ENCODE peak calls at places on chromosome 10, in seven cellular contexts. D, F, L, U, C, Q and P are unnamed samples.

GRCh38 chr10:17682236-17682946 is 38.4 kb downstream of the STAM start:
- DNase-seq in L (no peak), F (no peak), C (peak), D (no peak), Q (no peak), U (no peak), P (no peak)

GRCh38 chr10:82150123-82150900 is 275.3 kb downstream of the NRG3 start:
- DNase-seq in Q (no peak), D (peak), U (no peak), L (peak), F (peak), C (peak), P (no peak)

GRCh38 chr10:72315611-72316385 is 38.9 kb downstream of the DNAJB12 start:
- DNase-seq in C (peak), L (peak), D (peak), Q (peak), F (peak), U (no peak), P (peak)

GRCh38 chr10:61761825-61762217 is 99.1 kb downstream of the CABCOCO1 start:
- DNase-seq in F (no peak), U (no peak), Q (no peak), L (no peak), C (no peak), D (no peak), P (no peak)

GRCh38 chr10:99621454-99622246 is 1.4 kb upstream of the SLC25A28 start:
- DNase-seq in U (no peak), C (no peak), D (no peak), Q (peak), F (no peak), L (no peak), P (peak)

GRCh38 chr10:60375293-60376004 is 14.2 kb downstream of the ANK3 start:
- DNase-seq in D (no peak), F (no peak), Q (no peak), U (no peak), C (no peak), L (no peak), P (no peak)

GRCh38 chr10:11242443-11243386 is 225.0 kb downstream of the CELF2 start:
- DNase-seq in F (no peak), D (peak), U (peak), Q (peak), C (peak), L (no peak), P (no peak)

GRCh38 chr10:54985732-54986131 is 184.7 kb upstream of the PCDH15 start:
- DNase-seq in Q (peak), C (peak), F (no peak), U (no peak), L (peak), D (peak), P (no peak)

GRCh38 chr10:102869290-102870198 is at the start of gene AS3MT:
- DNase-seq in C (no peak), D (no peak), L (peak), U (peak), F (peak), Q (peak), P (no peak)

GRCh38 chr10:26417136-26417535 is 21.0 kb upstream of the APBB1IP start:
- DNase-seq in Q (no peak), U (no peak), F (no peak), D (no peak), C (no peak), L (no peak), P (no peak)

GRCh38 chr10:131143425-131144165 is 167.9 kb downstream of the TCERG1L start:
- DNase-seq in U (no peak), Q (no peak), F (no peak), L (no peak), C (no peak), D (no peak), P (no peak)

GRCh38 chr10:64091889-64092288 is 570.7 kb downstream of the REEP3 start:
- DNase-seq in Q (peak), U (no peak), D (peak), L (peak), F (peak), C (peak), P (no peak)

GRCh38 chr10:76830218-76830617 is 807.4 kb downstream of the KCNMA1 start:
- DNase-seq in C (no peak), L (no peak), F (no peak), U (no peak), Q (no peak), D (no peak), P (no peak)

GRCh38 chr10:51425431-51425830 is 274.0 kb downstream of the CSTF2T start:
- DNase-seq in L (no peak), U (peak), C (peak), F (no peak), D (peak), Q (peak), P (peak)

GRCh38 chr10:34687434-34688205 is 127.5 kb downstream of the PARD3 start:
- DNase-seq in Q (no peak), F (no peak), C (peak), D (peak), U (no peak), L (no peak), P (no peak)

GRCh38 chr10:132111871-132112341 is 46.2 kb downstream of the JAKMIP3 start:
- DNase-seq in D (no peak), L (no peak), F (no peak), C (no peak), U (peak), Q (no peak), P (no peak)

GRCh38 chr10:132036887-132037675 is 28.7 kb upstream of the JAKMIP3 start:
- DNase-seq in C (no peak), D (peak), F (no peak), Q (no peak), L (no peak), U (peak), P (no peak)

GRCh38 chr10:48390933-48391845 is 84.7 kb downstream of the MAPK8 start:
- DNase-seq in Q (peak), L (no peak), C (peak), U (no peak), F (no peak), D (peak), P (no peak)

GRCh38 chr10:130018253-130018652 is 54.2 kb upstream of the EBF3 start:
- DNase-seq in U (no peak), Q (peak), F (no peak), D (peak), L (peak), C (peak), P (no peak)

GRCh38 chr10:72461085-72461484 is 106.4 kb upstream of the DNAJB12 start:
- DNase-seq in Q (no peak), U (no peak), F (no peak), L (no peak), C (no peak), D (no peak), P (no peak)

GRCh38 chr10:1215862-1216575 is 159.8 kb downstream of the WDR37 start:
- DNase-seq in F (no peak), D (no peak), U (no peak), Q (no peak), C (no peak), L (no peak), P (no peak)

GRCh38 chr10:96988421-96988820 is 156.3 kb downstream of the LCOR start:
- DNase-seq in L (no peak), Q (no peak), D (no peak), C (no peak), U (no peak), F (no peak), P (no peak)

GRCh38 chr10:60717852-60718251 is 60.4 kb upstream of the CDK1 start:
- DNase-seq in Q (no peak), D (peak), U (no peak), F (no peak), C (no peak), L (no peak), P (no peak)

GRCh38 chr10:14781763-14782162 is 7.1 kb upstream of the FAM107B start:
- DNase-seq in Q (no peak), L (no peak), F (no peak), D (no peak), C (no peak), U (no peak), P (no peak)

DNA sequence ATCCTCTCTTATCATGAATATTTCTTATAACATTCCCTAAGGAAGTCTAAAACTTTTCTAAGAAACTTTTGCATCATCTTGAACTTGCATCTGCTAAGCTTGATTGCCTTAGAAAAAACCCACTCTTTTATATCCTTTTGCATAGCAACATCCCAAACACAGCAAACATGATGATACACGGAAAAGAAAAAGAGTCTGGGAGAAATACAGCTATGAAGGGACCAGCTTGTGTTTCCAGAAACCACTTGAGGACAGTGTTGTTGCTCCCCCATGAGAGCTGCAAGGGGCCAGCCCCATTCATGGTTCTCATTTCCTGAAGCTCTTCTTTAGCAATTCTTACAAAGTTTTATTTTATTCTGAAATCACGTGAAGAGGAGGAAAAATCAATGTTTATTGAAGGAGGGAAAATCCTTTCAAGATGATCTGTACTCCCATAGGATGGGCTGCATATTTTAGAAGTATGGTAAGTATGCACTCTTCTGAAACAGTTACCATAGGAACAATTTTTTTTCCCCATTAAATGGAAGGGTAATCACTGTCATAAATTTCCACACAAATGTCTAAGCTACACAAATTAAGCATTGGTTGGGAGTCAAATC is 17.4 kb upstream of the PRTFDC1 start:
- DNase-seq in Q (peak), C (no peak), F (no peak), U (no peak), D (peak), L (no peak), P (no peak)
- TF ChIP-seq CTCF in Q (peak), C (no peak), F (no peak), U (no peak), D (no peak), L (no peak), P (peak)

GRCh38 chr10:47033081-47033480 is 121.9 kb downstream of the PTPN20 start:
- DNase-seq in L (no peak), U (no peak), F (no peak), C (no peak), Q (no peak), D (no peak), P (no peak)

GRCh38 chr10:47029181-47029971 is 118.1 kb downstream of the PTPN20 start:
- DNase-seq in C (no peak), U (no peak), D (no peak), Q (no peak), L (no peak), F (no peak), P (no peak)

GRCh38 chr10:47031953-47032465 is 120.8 kb downstream of the PTPN20 start:
- DNase-seq in C (no peak), L (no peak), F (no peak), Q (peak), D (peak), U (no peak), P (no peak)

GRCh38 chr10:47030191-47030698 is 119.0 kb downstream of the PTPN20 start:
- DNase-seq in L (no peak), U (no peak), F (no peak), C (no peak), Q (peak), D (no peak), P (no peak)

GRCh38 chr10:47031251-47031952 is 120.2 kb downstream of the PTPN20 start:
- DNase-seq in L (peak), C (no peak), D (peak), F (no peak), U (no peak), Q (peak), P (no peak)
- TF ChIP-seq CTCF in L (peak), C (peak), D (no peak), F (no peak), U (no peak), Q (no peak), P (peak)

GRCh38 chr10:114372179-114372578 is 32.1 kb downstream of the AFAP1L2 start:
- DNase-seq in U (no peak), D (no peak), L (no peak), C (no peak), F (no peak), Q (no peak), P (no peak)
- TF ChIP-seq CTCF in U (no peak), D (no peak), L (no peak), C (no peak), F (no peak), Q (no peak), P (no peak)

DNA sequence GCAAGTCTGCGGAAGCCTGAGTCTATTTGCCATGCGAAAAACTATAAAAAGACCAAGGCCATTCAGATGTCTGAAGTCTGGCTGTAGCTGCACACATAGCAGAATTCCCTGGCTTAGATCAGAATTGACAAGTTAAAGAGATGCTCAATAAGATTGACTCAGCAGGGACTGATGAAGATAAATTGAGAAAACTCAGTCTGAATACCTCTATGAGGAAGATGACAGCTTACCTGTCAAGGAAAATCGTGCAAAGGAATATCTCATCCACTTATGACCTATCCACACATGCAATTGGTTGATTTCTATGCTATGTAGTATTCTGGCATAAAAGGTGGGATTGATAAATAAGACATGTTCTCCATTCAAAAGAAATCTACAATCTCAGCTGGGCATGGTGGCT is 288.6 kb downstream of the BAMBI start:
- DNase-seq in C (no peak), Q (no peak), L (no peak), D (no peak), U (no peak), F (no peak), P (no peak)
- TF ChIP-seq CTCF in C (no peak), Q (no peak), L (no peak), D (no peak), U (no peak), F (no peak), P (no peak)

GRCh38 chr10:127151541-127151940 is 44.9 kb downstream of the INSYN2A start:
- DNase-seq in C (no peak), Q (no peak), U (no peak), D (peak), L (no peak), F (no peak), P (no peak)

GRCh38 chr10:127150136-127150535 is 46.3 kb downstream of the INSYN2A start:
- DNase-seq in F (no peak), L (no peak), D (peak), Q (peak), U (no peak), C (no peak), P (no peak)

GRCh38 chr10:127155221-127155620 is 41.2 kb downstream of the INSYN2A start:
- DNase-seq in D (peak), F (no peak), L (no peak), C (peak), U (no peak), Q (peak), P (no peak)

GRCh38 chr10:127151981-127152699 is 44.3 kb downstream of the INSYN2A start:
- DNase-seq in L (no peak), Q (no peak), U (no peak), D (peak), F (no peak), C (no peak), P (no peak)

GRCh38 chr10:127153166-127153565 is 43.2 kb downstream of the INSYN2A start:
- DNase-seq in C (peak), L (no peak), U (no peak), Q (no peak), F (no peak), D (no peak), P (no peak)
- TF ChIP-seq CTCF in C (no peak), L (no peak), U (no peak), Q (no peak), F (no peak), D (no peak), P (no peak)

GRCh38 chr10:112213098-112213823 is 29.7 kb upstream of the GPAM start:
- DNase-seq in L (no peak), U (no peak), Q (no peak), D (no peak), C (no peak), F (no peak), P (no peak)
- TF ChIP-seq CTCF in L (no peak), U (no peak), Q (no peak), D (no peak), C (no peak), F (no peak), P (no peak)

DNA sequence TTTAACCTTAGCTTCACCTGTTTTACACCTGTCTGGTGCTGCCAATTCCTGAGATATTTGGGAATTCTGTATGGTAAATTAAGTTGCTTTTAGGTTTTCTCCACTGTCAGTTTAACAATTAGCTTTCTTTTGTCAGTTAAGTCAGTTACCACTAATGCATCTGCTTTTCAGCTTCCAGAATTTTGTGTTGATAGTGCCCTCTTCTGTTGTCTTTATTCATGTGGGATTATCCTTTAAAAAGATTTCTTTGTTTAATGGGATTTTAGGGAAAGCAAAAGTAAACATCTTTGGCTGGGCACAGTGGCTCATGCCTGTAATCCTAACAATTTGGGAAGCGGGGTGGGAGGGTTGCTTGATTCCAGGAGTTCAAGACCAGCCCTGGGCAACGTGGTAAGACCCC is 8.1 kb downstream of the TFAM start:
- DNase-seq in C (peak), L (no peak), Q (peak), F (no peak), D (peak), U (no peak), P (no peak)
- TF ChIP-seq CTCF in C (peak), L (no peak), Q (peak), F (no peak), D (no peak), U (no peak), P (peak)

DNA sequence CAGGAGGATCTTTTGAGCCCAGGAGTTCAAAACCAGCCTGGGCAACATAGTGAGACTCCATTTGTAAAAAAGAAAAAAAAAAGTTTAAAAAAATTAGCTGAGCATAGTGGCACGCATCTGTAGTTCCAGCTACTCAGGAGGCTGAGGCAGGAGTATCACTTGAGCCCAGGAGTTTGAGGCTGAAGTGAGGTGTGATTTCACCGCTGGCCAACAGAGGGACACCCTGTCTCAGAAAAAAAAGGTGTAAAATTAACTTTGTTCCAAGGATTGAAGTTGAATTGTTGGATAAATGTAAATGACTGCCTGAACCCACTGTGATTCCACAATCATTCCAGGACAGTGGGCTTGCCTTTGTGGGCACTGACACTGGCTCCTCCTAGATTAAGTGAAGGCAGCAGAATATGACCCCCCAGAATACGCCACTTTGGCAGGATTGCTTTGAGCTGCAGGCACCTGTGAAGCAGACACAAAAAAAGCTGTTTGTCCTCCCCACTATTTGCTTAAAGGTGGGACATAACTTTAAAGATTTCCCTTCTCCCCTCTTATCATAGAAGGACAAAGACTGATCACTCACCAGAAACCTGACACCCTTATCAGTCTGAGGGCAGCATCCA is 57.2 kb upstream of the FOXI2 start:
- DNase-seq in Q (no peak), D (no peak), C (no peak), F (no peak), L (peak), U (no peak), P (no peak)
- TF ChIP-seq CTCF in Q (no peak), D (peak), C (no peak), F (peak), L (peak), U (peak), P (no peak)